ENCODE peak calls at places on chromosomes 12 and 14, in ten cellular contexts. O is CD4-positive, alpha-beta T cell; X is osteocyte; M is stomach; P is foreskin fibroblast; H is HFFc6; E is adrenal gland; B is fibroblast of the aortic adventitia; F is endothelial cell; A is WTC11. N is an unnamed sample.

GRCh38 chr14:100438678-100439592 is 115.8 kb downstream of the SLC25A47 start:
- DNase-seq in A (no peak), M (peak; percentile 42), B (peak; percentile 63), P (peak; percentile 74), H (peak; percentile 84), X (peak; percentile 73), E (peak; percentile 90), F (no peak), O (no peak), N (peak; percentile 68)

GRCh38 chr14:55572578-55572977 is 7.4 kb upstream of the KTN1 start:
- DNase-seq in H (no peak), E (peak; percentile 61), X (no peak), M (peak; percentile 44), P (no peak), A (no peak), O (no peak), F (no peak), B (no peak), N (peak; percentile 9)

GRCh38 chr14:93006484-93007128 is 83.7 kb downstream of the CHGA start:
- DNase-seq in H (no peak), O (no peak), M (no peak), P (no peak), F (no peak), X (no peak), B (peak; percentile 25), E (no peak), A (no peak), N (peak; percentile 65)

GRCh38 chr12:1592444-1593231 is 1.7 kb downstream of the FBXL14 start:
- DNase-seq in A (peak; percentile 57), E (peak; percentile 83), X (no peak), F (peak; percentile 47), O (peak; percentile 56), M (no peak), P (peak; percentile 84), B (no peak), H (peak; percentile 59), N (peak; percentile 63)

GRCh38 chr12:6367065-6367968 is 8.0 kb downstream of the SCNN1A start:
- DNase-seq in X (no peak), H (no peak), E (no peak), P (peak; percentile 57), A (no peak), B (peak; percentile 52), M (no peak), F (no peak), O (peak; percentile 46), N (peak; percentile 74)

GRCh38 chr12:5272061-5272820 is 159.7 kb upstream of the NTF3 start:
- DNase-seq in F (no peak), H (no peak), A (no peak), P (peak; percentile 2), B (no peak), E (no peak), M (no peak), O (no peak), X (no peak), N (no peak)

GRCh38 chr14:69481815-69482568 is 2.5 kb upstream of the PLEKHD1 start:
- DNase-seq in A (no peak), F (no peak), X (no peak), O (no peak), P (no peak), B (no peak), H (no peak), M (no peak), E (no peak), N (no peak)

GRCh38 chr12:131138638-131139362 is 185.1 kb downstream of the ADGRD1 start:
- DNase-seq in F (no peak), X (no peak), O (no peak), P (no peak), A (no peak), E (peak; percentile 39), H (no peak), M (no peak), B (no peak), N (no peak)

GRCh38 chr14:102927878-102928411 is 5.5 kb downstream of the AMN start:
- DNase-seq in H (no peak), M (no peak), B (no peak), E (no peak), O (no peak), A (peak; percentile 54), P (no peak), F (no peak), X (no peak), N (peak; percentile 22)

GRCh38 chr12:6606331-6607131 is 648 bp downstream of the CHD4 start:
- DNase-seq in P (peak; percentile 69), H (no peak), O (peak; percentile 61), E (peak; percentile 90), M (peak; percentile 59), B (no peak), X (peak; percentile 85), A (peak; percentile 44), F (peak; percentile 72), N (peak; percentile 28)

GRCh38 chr12:94150483-94151225 is 2.3 kb downstream of the PLXNC1 start:
- DNase-seq in F (no peak), B (no peak), M (peak; percentile 31), A (peak; percentile 51), O (peak; percentile 21), E (peak; percentile 59), P (no peak), X (no peak), H (no peak), N (no peak)

GRCh38 chr14:104230946-104231345 is 92.6 kb downstream of the KIF26A start:
- DNase-seq in O (no peak), B (no peak), X (no peak), H (no peak), M (no peak), F (no peak), A (no peak), E (no peak), P (no peak), N (no peak)

GRCh38 chr14:22556021-22556989 is 32.7 kb downstream of the DAD1 start:
- DNase-seq in A (no peak), O (peak; percentile 96), E (peak; percentile 72), X (no peak), H (peak; percentile 68), M (peak; percentile 74), B (no peak), F (no peak), P (peak; percentile 54), N (peak; percentile 93)

GRCh38 chr14:105448706-105449111 is 25.9 kb upstream of the CRIP2 start:
- DNase-seq in H (peak; percentile 24), X (no peak), O (peak; percentile 64), P (peak; percentile 76), F (peak; percentile 84), E (peak; percentile 89), B (peak; percentile 59), M (peak; percentile 78), A (peak; percentile 83), N (peak; percentile 68)

DNA sequence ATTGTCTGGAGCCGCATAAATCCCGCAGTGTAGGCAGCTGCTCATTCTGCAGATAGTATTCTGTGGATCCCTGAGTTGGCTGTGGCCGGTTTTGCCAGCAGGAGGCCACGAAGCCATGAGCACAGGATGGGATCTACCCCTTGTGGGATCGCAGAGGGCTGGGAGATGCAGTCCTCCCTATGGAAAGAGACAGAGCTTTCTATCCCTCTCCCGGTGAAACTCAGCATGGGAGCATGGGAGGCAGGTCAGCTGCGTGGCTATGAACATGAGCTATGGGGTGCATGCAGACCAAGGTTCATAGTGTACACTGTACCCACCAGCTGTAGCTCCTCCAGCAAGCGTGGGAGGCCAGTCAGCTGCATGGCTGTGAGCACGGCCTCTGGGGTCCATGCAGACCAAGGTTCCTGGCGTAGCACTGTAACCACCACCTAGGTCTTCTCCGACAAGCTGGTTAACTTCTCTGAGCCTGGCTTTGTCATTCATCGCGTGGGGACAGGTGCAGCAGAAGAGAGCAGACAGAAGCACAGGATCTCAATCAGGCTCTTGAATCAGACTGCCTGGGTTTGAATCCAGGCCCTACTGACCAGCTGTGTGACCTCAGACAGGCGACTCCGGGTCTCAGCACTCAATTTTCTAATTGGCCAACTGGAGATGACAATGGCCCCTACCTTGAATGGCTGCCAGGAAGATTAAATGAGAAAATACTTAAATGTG is 5.9 kb downstream of the BDKRB1 start:
- DNase-seq in M (no peak), B (no peak), F (no peak), A (no peak), H (no peak), E (no peak), O (no peak), P (no peak), X (no peak), N (no peak)
- TF ChIP-seq CTCF in M (no peak), B (no peak), F (no peak), A (no peak), H (peak; percentile 38), E (no peak), O (no peak), P (no peak), X (no peak), N (peak; percentile 17)

GRCh38 chr14:59631237-59631636 is 54.6 kb upstream of the CCDC175 start:
- DNase-seq in M (no peak), B (no peak), P (peak; percentile 7), A (peak; percentile 40), H (no peak), F (peak; percentile 40), O (no peak), X (no peak), E (no peak), N (peak; percentile 13)
- TF ChIP-seq CTCF in M (no peak), B (peak; percentile 15), P (peak; percentile 14), A (peak; percentile 57), H (peak; percentile 43), F (peak; percentile 80), O (no peak), X (peak; percentile 26), E (no peak), N (peak; percentile 46)

GRCh38 chr12:104761091-104761490 is 197.0 kb downstream of the SLC41A2 start:
- DNase-seq in E (no peak), A (no peak), X (no peak), F (no peak), P (no peak), B (no peak), H (no peak), O (no peak), M (no peak), N (no peak)
- TF ChIP-seq CTCF in E (no peak), A (no peak), X (no peak), F (no peak), P (no peak), B (no peak), H (no peak), O (no peak), M (no peak), N (peak; percentile 29)

GRCh38 chr12:8556748-8557147 is 16.0 kb upstream of the CLEC4E start:
- DNase-seq in O (no peak), B (peak; percentile 17), M (no peak), X (no peak), H (no peak), A (no peak), P (no peak), F (no peak), E (no peak), N (no peak)

GRCh38 chr12:8554451-8555195 is 13.9 kb upstream of the CLEC4E start:
- DNase-seq in P (peak; percentile 15), E (no peak), F (no peak), H (no peak), M (no peak), A (no peak), B (peak; percentile 74), X (no peak), O (no peak), N (peak; percentile 65)

GRCh38 chr12:8549381-8549780 is 8.7 kb upstream of the CLEC4E start:
- DNase-seq in A (no peak), F (no peak), M (no peak), B (peak; percentile 68), O (no peak), H (no peak), E (no peak), X (no peak), P (no peak), N (no peak)

GRCh38 chr12:8548192-8548591 is 7.5 kb upstream of the CLEC4E start:
- DNase-seq in X (no peak), H (no peak), A (no peak), P (no peak), E (no peak), O (no peak), B (no peak), F (no peak), M (no peak), N (no peak)

GRCh38 chr12:8553088-8553627 is 12.5 kb upstream of the CLEC4E start:
- DNase-seq in B (no peak), A (peak; percentile 32), F (no peak), H (no peak), E (no peak), O (no peak), M (no peak), P (no peak), X (no peak), N (no peak)
- TF ChIP-seq CTCF in B (no peak), A (no peak), F (no peak), H (peak; percentile 13), E (no peak), O (no peak), M (no peak), P (no peak), X (no peak), N (no peak)